ENCODE peak calls at places on chromosomes 13 and 19, in ten cellular contexts. One of them, this sample, is unnamed.

GRCh38 chr13:32255744-32256120 is 59.4 kb downstream of the ZAR1L start:
- DNase-seq in SK-N-SH: no peak
- DNase-seq in choroid plexus epithelial cell: peak
- DNase-seq in NCI-H2171: no peak
- DNase-seq in NCI-H69: peak
- DNase-seq in NCI-H1048: no peak
- DNase-seq in transverse colon: no peak
- DNase-seq in anterior cingulate cortex: no peak
- DNase-seq in stimulated activated CD4-positive, alpha-beta T cell treated with anti-CD3 and anti-CD28 coated beads, Interleukin-2, amount 100 ng/mL, for 48 hours: no peak
- DNase-seq in endodermal cell: no peak
- DNase-seq in this sample: no peak

GRCh38 chr19:45104658-45105384 is 11.8 kb downstream of the PPP1R37 start:
- DNase-seq in choroid plexus epithelial cell: no peak
- DNase-seq in NCI-H1048: no peak
- DNase-seq in SK-N-SH: no peak
- DNase-seq in stimulated activated CD4-positive, alpha-beta T cell treated with anti-CD3 and anti-CD28 coated beads, Interleukin-2, amount 100 ng/mL, for 48 hours: no peak
- DNase-seq in NCI-H2171: no peak
- DNase-seq in NCI-H69: peak
- DNase-seq in transverse colon: no peak
- DNase-seq in anterior cingulate cortex: no peak
- DNase-seq in endodermal cell: peak
- DNase-seq in this sample: no peak

GRCh38 chr19:38975214-38975860 is at the start of gene FBXO17:
- DNase-seq in SK-N-SH: peak
- DNase-seq in NCI-H1048: no peak
- DNase-seq in transverse colon: peak
- DNase-seq in anterior cingulate cortex: peak
- DNase-seq in NCI-H69: peak
- DNase-seq in endodermal cell: peak
- DNase-seq in choroid plexus epithelial cell: peak
- DNase-seq in NCI-H2171: peak
- DNase-seq in stimulated activated CD4-positive, alpha-beta T cell treated with anti-CD3 and anti-CD28 coated beads, Interleukin-2, amount 100 ng/mL, for 48 hours: no peak
- DNase-seq in this sample: peak

GRCh38 chr19:7618366-7618765 is 11.0 kb downstream of the XAB2 start:
- DNase-seq in endodermal cell: no peak
- DNase-seq in stimulated activated CD4-positive, alpha-beta T cell treated with anti-CD3 and anti-CD28 coated beads, Interleukin-2, amount 100 ng/mL, for 48 hours: no peak
- DNase-seq in transverse colon: no peak
- DNase-seq in SK-N-SH: peak
- DNase-seq in choroid plexus epithelial cell: no peak
- DNase-seq in NCI-H2171: no peak
- DNase-seq in anterior cingulate cortex: no peak
- DNase-seq in NCI-H69: peak
- DNase-seq in NCI-H1048: no peak
- DNase-seq in this sample: no peak

GRCh38 chr19:51338563-51339312 is 3.2 kb downstream of the VSIG10L start:
- DNase-seq in endodermal cell: peak
- DNase-seq in stimulated activated CD4-positive, alpha-beta T cell treated with anti-CD3 and anti-CD28 coated beads, Interleukin-2, amount 100 ng/mL, for 48 hours: peak
- DNase-seq in NCI-H69: peak
- DNase-seq in anterior cingulate cortex: peak
- DNase-seq in SK-N-SH: peak
- DNase-seq in NCI-H1048: peak
- DNase-seq in NCI-H2171: peak
- DNase-seq in choroid plexus epithelial cell: peak
- DNase-seq in transverse colon: peak
- DNase-seq in this sample: peak

GRCh38 chr13:19927117-19927734 is 31.3 kb upstream of the ZMYM2 start:
- DNase-seq in choroid plexus epithelial cell: peak
- DNase-seq in stimulated activated CD4-positive, alpha-beta T cell treated with anti-CD3 and anti-CD28 coated beads, Interleukin-2, amount 100 ng/mL, for 48 hours: no peak
- DNase-seq in NCI-H2171: no peak
- DNase-seq in SK-N-SH: no peak
- DNase-seq in transverse colon: no peak
- DNase-seq in anterior cingulate cortex: no peak
- DNase-seq in endodermal cell: no peak
- DNase-seq in NCI-H69: peak
- DNase-seq in NCI-H1048: no peak
- DNase-seq in this sample: no peak

GRCh38 chr19:55173717-55174409 is 6.2 kb downstream of the SYT5 start:
- DNase-seq in anterior cingulate cortex: no peak
- DNase-seq in stimulated activated CD4-positive, alpha-beta T cell treated with anti-CD3 and anti-CD28 coated beads, Interleukin-2, amount 100 ng/mL, for 48 hours: peak
- DNase-seq in NCI-H2171: peak
- DNase-seq in endodermal cell: peak
- DNase-seq in SK-N-SH: peak
- DNase-seq in NCI-H69: peak
- DNase-seq in choroid plexus epithelial cell: peak
- DNase-seq in NCI-H1048: no peak
- DNase-seq in transverse colon: peak
- DNase-seq in this sample: no peak

GRCh38 chr13:75312884-75313520 is 169.0 kb downstream of the TBC1D4 start:
- DNase-seq in SK-N-SH: no peak
- DNase-seq in stimulated activated CD4-positive, alpha-beta T cell treated with anti-CD3 and anti-CD28 coated beads, Interleukin-2, amount 100 ng/mL, for 48 hours: peak
- DNase-seq in transverse colon: no peak
- DNase-seq in NCI-H2171: no peak
- DNase-seq in choroid plexus epithelial cell: no peak
- DNase-seq in anterior cingulate cortex: no peak
- DNase-seq in NCI-H69: no peak
- DNase-seq in endodermal cell: no peak
- DNase-seq in NCI-H1048: no peak
- DNase-seq in this sample: no peak

GRCh38 chr13:52845334-52845761 is 3.1 kb downstream of the PCDH8 start:
- DNase-seq in endodermal cell: peak
- DNase-seq in choroid plexus epithelial cell: no peak
- DNase-seq in SK-N-SH: peak
- DNase-seq in NCI-H69: no peak
- DNase-seq in NCI-H2171: no peak
- DNase-seq in transverse colon: no peak
- DNase-seq in NCI-H1048: no peak
- DNase-seq in stimulated activated CD4-positive, alpha-beta T cell treated with anti-CD3 and anti-CD28 coated beads, Interleukin-2, amount 100 ng/mL, for 48 hours: no peak
- DNase-seq in anterior cingulate cortex: no peak
- DNase-seq in this sample: no peak

GRCh38 chr13:81393110-81393509 is 1052.2 kb upstream of the SPRY2 start:
- DNase-seq in anterior cingulate cortex: no peak
- DNase-seq in NCI-H2171: no peak
- DNase-seq in stimulated activated CD4-positive, alpha-beta T cell treated with anti-CD3 and anti-CD28 coated beads, Interleukin-2, amount 100 ng/mL, for 48 hours: no peak
- DNase-seq in transverse colon: no peak
- DNase-seq in NCI-H69: no peak
- DNase-seq in SK-N-SH: no peak
- DNase-seq in endodermal cell: no peak
- DNase-seq in NCI-H1048: no peak
- DNase-seq in choroid plexus epithelial cell: no peak
- DNase-seq in this sample: no peak

GRCh38 chr13:24151864-24152263 is 8.7 kb upstream of the SPATA13 start:
- DNase-seq in NCI-H2171: no peak
- DNase-seq in transverse colon: no peak
- DNase-seq in choroid plexus epithelial cell: no peak
- DNase-seq in endodermal cell: no peak
- DNase-seq in stimulated activated CD4-positive, alpha-beta T cell treated with anti-CD3 and anti-CD28 coated beads, Interleukin-2, amount 100 ng/mL, for 48 hours: no peak
- DNase-seq in NCI-H69: no peak
- DNase-seq in SK-N-SH: no peak
- DNase-seq in anterior cingulate cortex: no peak
- DNase-seq in NCI-H1048: no peak
- DNase-seq in this sample: no peak

GRCh38 chr13:51881296-51881695 is 19.5 kb downstream of the CCDC70 start:
- DNase-seq in endodermal cell: no peak
- DNase-seq in NCI-H1048: no peak
- DNase-seq in stimulated activated CD4-positive, alpha-beta T cell treated with anti-CD3 and anti-CD28 coated beads, Interleukin-2, amount 100 ng/mL, for 48 hours: no peak
- DNase-seq in NCI-H2171: no peak
- DNase-seq in transverse colon: no peak
- DNase-seq in anterior cingulate cortex: no peak
- DNase-seq in NCI-H69: no peak
- DNase-seq in choroid plexus epithelial cell: no peak
- DNase-seq in SK-N-SH: no peak
- DNase-seq in this sample: no peak

GRCh38 chr13:110638814-110639806 is 23.8 kb downstream of the NAXD start:
- DNase-seq in NCI-H1048: no peak
- DNase-seq in NCI-H69: no peak
- DNase-seq in transverse colon: no peak
- DNase-seq in endodermal cell: peak
- DNase-seq in anterior cingulate cortex: no peak
- DNase-seq in SK-N-SH: peak
- DNase-seq in stimulated activated CD4-positive, alpha-beta T cell treated with anti-CD3 and anti-CD28 coated beads, Interleukin-2, amount 100 ng/mL, for 48 hours: no peak
- DNase-seq in choroid plexus epithelial cell: no peak
- DNase-seq in NCI-H2171: no peak
- DNase-seq in this sample: no peak

GRCh38 chr13:59435024-59435423 is 728.7 kb downstream of the DIAPH3 start:
- DNase-seq in NCI-H2171: no peak
- DNase-seq in SK-N-SH: no peak
- DNase-seq in anterior cingulate cortex: no peak
- DNase-seq in endodermal cell: no peak
- DNase-seq in stimulated activated CD4-positive, alpha-beta T cell treated with anti-CD3 and anti-CD28 coated beads, Interleukin-2, amount 100 ng/mL, for 48 hours: no peak
- DNase-seq in choroid plexus epithelial cell: no peak
- DNase-seq in NCI-H69: no peak
- DNase-seq in NCI-H1048: no peak
- DNase-seq in transverse colon: no peak
- DNase-seq in this sample: no peak

GRCh38 chr19:27734496-27735220 is 1478.3 kb downstream of the UQCRFS1 start:
- DNase-seq in transverse colon: no peak
- DNase-seq in stimulated activated CD4-positive, alpha-beta T cell treated with anti-CD3 and anti-CD28 coated beads, Interleukin-2, amount 100 ng/mL, for 48 hours: no peak
- DNase-seq in SK-N-SH: no peak
- DNase-seq in anterior cingulate cortex: no peak
- DNase-seq in NCI-H69: no peak
- DNase-seq in choroid plexus epithelial cell: no peak
- DNase-seq in NCI-H2171: no peak
- DNase-seq in endodermal cell: no peak
- DNase-seq in NCI-H1048: no peak
- DNase-seq in this sample: no peak

GRCh38 chr19:29680447-29680846 is 15.2 kb downstream of the PLEKHF1 start:
- DNase-seq in stimulated activated CD4-positive, alpha-beta T cell treated with anti-CD3 and anti-CD28 coated beads, Interleukin-2, amount 100 ng/mL, for 48 hours: peak
- DNase-seq in choroid plexus epithelial cell: no peak
- DNase-seq in endodermal cell: no peak
- DNase-seq in anterior cingulate cortex: no peak
- DNase-seq in NCI-H69: no peak
- DNase-seq in transverse colon: peak
- DNase-seq in NCI-H2171: no peak
- DNase-seq in SK-N-SH: no peak
- DNase-seq in NCI-H1048: no peak
- DNase-seq in this sample: peak

GRCh38 chr13:25397763-25398162 is 26.0 kb downstream of the ATP8A2 start:
- DNase-seq in stimulated activated CD4-positive, alpha-beta T cell treated with anti-CD3 and anti-CD28 coated beads, Interleukin-2, amount 100 ng/mL, for 48 hours: no peak
- DNase-seq in NCI-H69: no peak
- DNase-seq in NCI-H1048: no peak
- DNase-seq in transverse colon: no peak
- DNase-seq in anterior cingulate cortex: no peak
- DNase-seq in endodermal cell: peak
- DNase-seq in SK-N-SH: no peak
- DNase-seq in NCI-H2171: no peak
- DNase-seq in choroid plexus epithelial cell: no peak
- DNase-seq in this sample: no peak

GRCh38 chr19:15464394-15465385 is at the start of gene RASAL3:
- DNase-seq in anterior cingulate cortex: no peak
- DNase-seq in SK-N-SH: no peak
- DNase-seq in transverse colon: peak
- DNase-seq in NCI-H1048: no peak
- DNase-seq in endodermal cell: peak
- DNase-seq in stimulated activated CD4-positive, alpha-beta T cell treated with anti-CD3 and anti-CD28 coated beads, Interleukin-2, amount 100 ng/mL, for 48 hours: peak
- DNase-seq in choroid plexus epithelial cell: no peak
- DNase-seq in NCI-H69: no peak
- DNase-seq in NCI-H2171: no peak
- DNase-seq in this sample: no peak

GRCh38 chr19:17205237-17206140 is 9.7 kb upstream of the USE1 start:
- DNase-seq in NCI-H1048: no peak
- DNase-seq in endodermal cell: peak
- DNase-seq in NCI-H2171: no peak
- DNase-seq in SK-N-SH: peak
- DNase-seq in anterior cingulate cortex: peak
- DNase-seq in stimulated activated CD4-positive, alpha-beta T cell treated with anti-CD3 and anti-CD28 coated beads, Interleukin-2, amount 100 ng/mL, for 48 hours: peak
- DNase-seq in choroid plexus epithelial cell: peak
- DNase-seq in NCI-H69: peak
- DNase-seq in transverse colon: peak
- DNase-seq in this sample: no peak

GRCh38 chr13:93535256-93535655 is 308.6 kb downstream of the GPC6 start:
- DNase-seq in SK-N-SH: no peak
- DNase-seq in NCI-H69: peak
- DNase-seq in NCI-H1048: no peak
- DNase-seq in NCI-H2171: no peak
- DNase-seq in anterior cingulate cortex: no peak
- DNase-seq in transverse colon: no peak
- DNase-seq in endodermal cell: no peak
- DNase-seq in stimulated activated CD4-positive, alpha-beta T cell treated with anti-CD3 and anti-CD28 coated beads, Interleukin-2, amount 100 ng/mL, for 48 hours: no peak
- DNase-seq in choroid plexus epithelial cell: peak
- DNase-seq in this sample: no peak

GRCh38 chr19:6216996-6217751 is 62.6 kb downstream of the MLLT1 start:
- DNase-seq in stimulated activated CD4-positive, alpha-beta T cell treated with anti-CD3 and anti-CD28 coated beads, Interleukin-2, amount 100 ng/mL, for 48 hours: no peak
- DNase-seq in NCI-H1048: no peak
- DNase-seq in choroid plexus epithelial cell: peak
- DNase-seq in transverse colon: no peak
- DNase-seq in SK-N-SH: peak
- DNase-seq in NCI-H69: peak
- DNase-seq in NCI-H2171: peak
- DNase-seq in anterior cingulate cortex: no peak
- DNase-seq in endodermal cell: no peak
- DNase-seq in this sample: no peak

GRCh38 chr19:15421726-15422260 is 3.0 kb upstream of the AKAP8L start:
- DNase-seq in NCI-H2171: no peak
- DNase-seq in stimulated activated CD4-positive, alpha-beta T cell treated with anti-CD3 and anti-CD28 coated beads, Interleukin-2, amount 100 ng/mL, for 48 hours: no peak
- DNase-seq in transverse colon: no peak
- DNase-seq in NCI-H69: no peak
- DNase-seq in NCI-H1048: no peak
- DNase-seq in endodermal cell: no peak
- DNase-seq in anterior cingulate cortex: peak
- DNase-seq in SK-N-SH: peak
- DNase-seq in choroid plexus epithelial cell: no peak
- DNase-seq in this sample: no peak

GRCh38 chr19:42343344-42344110 is 18.1 kb downstream of the MEGF8 start:
- DNase-seq in endodermal cell: peak
- DNase-seq in anterior cingulate cortex: no peak
- DNase-seq in NCI-H1048: no peak
- DNase-seq in transverse colon: no peak
- DNase-seq in stimulated activated CD4-positive, alpha-beta T cell treated with anti-CD3 and anti-CD28 coated beads, Interleukin-2, amount 100 ng/mL, for 48 hours: no peak
- DNase-seq in SK-N-SH: peak
- DNase-seq in NCI-H2171: no peak
- DNase-seq in choroid plexus epithelial cell: no peak
- DNase-seq in NCI-H69: peak
- DNase-seq in this sample: no peak

GRCh38 chr13:18212873-18213272 is 968.8 kb downstream of the TUBA3C start:
- DNase-seq in NCI-H69: no peak
- DNase-seq in transverse colon: no peak
- DNase-seq in anterior cingulate cortex: no peak
- DNase-seq in NCI-H1048: no peak
- DNase-seq in choroid plexus epithelial cell: peak
- DNase-seq in stimulated activated CD4-positive, alpha-beta T cell treated with anti-CD3 and anti-CD28 coated beads, Interleukin-2, amount 100 ng/mL, for 48 hours: peak
- DNase-seq in NCI-H2171: no peak
- DNase-seq in SK-N-SH: no peak
- DNase-seq in endodermal cell: no peak
- DNase-seq in this sample: no peak

GRCh38 chr19:44626067-44626624 is 12.8 kb downstream of the IGSF23 start:
- DNase-seq in endodermal cell: no peak
- DNase-seq in transverse colon: no peak
- DNase-seq in NCI-H1048: no peak
- DNase-seq in NCI-H69: no peak
- DNase-seq in SK-N-SH: no peak
- DNase-seq in choroid plexus epithelial cell: peak
- DNase-seq in stimulated activated CD4-positive, alpha-beta T cell treated with anti-CD3 and anti-CD28 coated beads, Interleukin-2, amount 100 ng/mL, for 48 hours: no peak
- DNase-seq in NCI-H2171: no peak
- DNase-seq in anterior cingulate cortex: no peak
- DNase-seq in this sample: no peak

GRCh38 chr19:19185853-19186728 is 5.9 kb downstream of the BORCS8 start:
- DNase-seq in SK-N-SH: peak
- DNase-seq in NCI-H1048: no peak
- DNase-seq in NCI-H2171: peak
- DNase-seq in stimulated activated CD4-positive, alpha-beta T cell treated with anti-CD3 and anti-CD28 coated beads, Interleukin-2, amount 100 ng/mL, for 48 hours: peak
- DNase-seq in choroid plexus epithelial cell: peak
- DNase-seq in endodermal cell: peak
- DNase-seq in anterior cingulate cortex: no peak
- DNase-seq in NCI-H69: peak
- DNase-seq in transverse colon: peak
- DNase-seq in this sample: no peak

GRCh38 chr19:31066385-31066784 is 282.9 kb downstream of the TSHZ3 start:
- DNase-seq in transverse colon: no peak
- DNase-seq in NCI-H1048: no peak
- DNase-seq in stimulated activated CD4-positive, alpha-beta T cell treated with anti-CD3 and anti-CD28 coated beads, Interleukin-2, amount 100 ng/mL, for 48 hours: no peak
- DNase-seq in choroid plexus epithelial cell: peak
- DNase-seq in SK-N-SH: no peak
- DNase-seq in endodermal cell: no peak
- DNase-seq in NCI-H2171: no peak
- DNase-seq in NCI-H69: no peak
- DNase-seq in anterior cingulate cortex: no peak
- DNase-seq in this sample: no peak

GRCh38 chr19:45474941-45475516 is 7.2 kb downstream of the FOSB start:
- DNase-seq in choroid plexus epithelial cell: no peak
- DNase-seq in anterior cingulate cortex: no peak
- DNase-seq in SK-N-SH: no peak
- DNase-seq in stimulated activated CD4-positive, alpha-beta T cell treated with anti-CD3 and anti-CD28 coated beads, Interleukin-2, amount 100 ng/mL, for 48 hours: no peak
- DNase-seq in NCI-H2171: no peak
- DNase-seq in NCI-H1048: no peak
- DNase-seq in endodermal cell: no peak
- DNase-seq in transverse colon: no peak
- DNase-seq in NCI-H69: peak
- DNase-seq in this sample: no peak

This sample was measured in ureter.